ENCODE peak calls at places on chromosomes 11 and 22, in seven cellular contexts. One of them, this sample, is unnamed.

GRCh38 chr11:127737499-127737898 is 736.9 kb upstream of the KIRREL3 start:
- DNase-seq in colonic mucosa: no peak
- DNase-seq in GM06990: no peak
- DNase-seq in heart right ventricle: no peak
- DNase-seq in activated CD8-positive, alpha-beta T cell treated with anti-CD3 and anti-CD28 coated beads for 36 hours: no peak
- DNase-seq in psoas muscle: no peak
- DNase-seq in uterus: no peak
- DNase-seq in this sample: no peak

GRCh38 chr22:31748490-31748889 is 1.4 kb downstream of the PRR14L start:
- DNase-seq in colonic mucosa: no peak
- DNase-seq in uterus: no peak
- DNase-seq in psoas muscle: no peak
- DNase-seq in GM06990: peak
- DNase-seq in heart right ventricle: no peak
- DNase-seq in activated CD8-positive, alpha-beta T cell treated with anti-CD3 and anti-CD28 coated beads for 36 hours: no peak
- DNase-seq in this sample: no peak

GRCh38 chr11:113014731-113015455 is 53.7 kb downstream of the NCAM1 start:
- DNase-seq in psoas muscle: peak
- DNase-seq in activated CD8-positive, alpha-beta T cell treated with anti-CD3 and anti-CD28 coated beads for 36 hours: no peak
- DNase-seq in colonic mucosa: no peak
- DNase-seq in GM06990: no peak
- DNase-seq in uterus: peak
- DNase-seq in heart right ventricle: peak
- DNase-seq in this sample: no peak

GRCh38 chr11:8930456-8931175 is 2.1 kb downstream of the C11orf16 start:
- DNase-seq in psoas muscle: no peak
- DNase-seq in activated CD8-positive, alpha-beta T cell treated with anti-CD3 and anti-CD28 coated beads for 36 hours: no peak
- DNase-seq in uterus: no peak
- DNase-seq in heart right ventricle: no peak
- DNase-seq in GM06990: no peak
- DNase-seq in colonic mucosa: no peak
- DNase-seq in this sample: no peak

GRCh38 chr11:13249992-13250391 is 27.6 kb upstream of the BMAL1 start:
- DNase-seq in activated CD8-positive, alpha-beta T cell treated with anti-CD3 and anti-CD28 coated beads for 36 hours: peak
- DNase-seq in colonic mucosa: no peak
- DNase-seq in GM06990: no peak
- DNase-seq in psoas muscle: no peak
- DNase-seq in heart right ventricle: no peak
- DNase-seq in uterus: no peak
- DNase-seq in this sample: no peak

GRCh38 chr11:44989831-44990566 is 39.3 kb upstream of the TP53I11 start:
- DNase-seq in colonic mucosa: no peak
- DNase-seq in heart right ventricle: peak
- DNase-seq in GM06990: no peak
- DNase-seq in activated CD8-positive, alpha-beta T cell treated with anti-CD3 and anti-CD28 coated beads for 36 hours: no peak
- DNase-seq in psoas muscle: peak
- DNase-seq in uterus: peak
- DNase-seq in this sample: peak

GRCh38 chr11:9263840-9264380 is 1.2 kb downstream of the DENND5A start:
- DNase-seq in GM06990: peak
- DNase-seq in colonic mucosa: no peak
- DNase-seq in activated CD8-positive, alpha-beta T cell treated with anti-CD3 and anti-CD28 coated beads for 36 hours: peak
- DNase-seq in heart right ventricle: no peak
- DNase-seq in psoas muscle: no peak
- DNase-seq in uterus: no peak
- DNase-seq in this sample: peak

GRCh38 chr11:2440646-2441045 is 3.7 kb downstream of the TRPM5 start:
- DNase-seq in colonic mucosa: peak
- DNase-seq in GM06990: no peak
- DNase-seq in psoas muscle: peak
- DNase-seq in heart right ventricle: no peak
- DNase-seq in uterus: no peak
- DNase-seq in activated CD8-positive, alpha-beta T cell treated with anti-CD3 and anti-CD28 coated beads for 36 hours: no peak
- DNase-seq in this sample: no peak

GRCh38 chr11:79274636-79275315 is 166.1 kb downstream of the TENM4 start:
- DNase-seq in GM06990: no peak
- DNase-seq in heart right ventricle: no peak
- DNase-seq in psoas muscle: no peak
- DNase-seq in uterus: no peak
- DNase-seq in activated CD8-positive, alpha-beta T cell treated with anti-CD3 and anti-CD28 coated beads for 36 hours: no peak
- DNase-seq in colonic mucosa: no peak
- DNase-seq in this sample: no peak

GRCh38 chr11:131894615-131895544 is 524.5 kb downstream of the NTM start:
- DNase-seq in GM06990: no peak
- DNase-seq in psoas muscle: no peak
- DNase-seq in uterus: no peak
- DNase-seq in heart right ventricle: no peak
- DNase-seq in colonic mucosa: no peak
- DNase-seq in activated CD8-positive, alpha-beta T cell treated with anti-CD3 and anti-CD28 coated beads for 36 hours: no peak
- DNase-seq in this sample: no peak

GRCh38 chr11:128970598-128971190 is 28.0 kb upstream of the TP53AIP1 start:
- DNase-seq in colonic mucosa: no peak
- DNase-seq in activated CD8-positive, alpha-beta T cell treated with anti-CD3 and anti-CD28 coated beads for 36 hours: no peak
- DNase-seq in uterus: no peak
- DNase-seq in psoas muscle: no peak
- DNase-seq in heart right ventricle: no peak
- DNase-seq in GM06990: no peak
- DNase-seq in this sample: no peak

GRCh38 chr11:113147249-113147648 is 167.1 kb upstream of the TTC12 start:
- DNase-seq in psoas muscle: no peak
- DNase-seq in GM06990: no peak
- DNase-seq in heart right ventricle: no peak
- DNase-seq in uterus: no peak
- DNase-seq in activated CD8-positive, alpha-beta T cell treated with anti-CD3 and anti-CD28 coated beads for 36 hours: no peak
- DNase-seq in colonic mucosa: no peak
- DNase-seq in this sample: no peak

GRCh38 chr11:32331098-32331497 is 104.2 kb downstream of the WT1 start:
- DNase-seq in GM06990: no peak
- DNase-seq in heart right ventricle: no peak
- DNase-seq in activated CD8-positive, alpha-beta T cell treated with anti-CD3 and anti-CD28 coated beads for 36 hours: no peak
- DNase-seq in psoas muscle: no peak
- DNase-seq in colonic mucosa: no peak
- DNase-seq in uterus: no peak
- DNase-seq in this sample: no peak

GRCh38 chr11:32331792-32332191 is 103.5 kb downstream of the WT1 start:
- DNase-seq in activated CD8-positive, alpha-beta T cell treated with anti-CD3 and anti-CD28 coated beads for 36 hours: no peak
- DNase-seq in GM06990: no peak
- DNase-seq in psoas muscle: no peak
- DNase-seq in heart right ventricle: no peak
- DNase-seq in uterus: no peak
- DNase-seq in colonic mucosa: no peak
- DNase-seq in this sample: peak

GRCh38 chr11:32332990-32333334 is 102.4 kb downstream of the WT1 start:
- DNase-seq in psoas muscle: no peak
- DNase-seq in GM06990: no peak
- DNase-seq in uterus: no peak
- DNase-seq in activated CD8-positive, alpha-beta T cell treated with anti-CD3 and anti-CD28 coated beads for 36 hours: no peak
- DNase-seq in heart right ventricle: no peak
- DNase-seq in colonic mucosa: no peak
- DNase-seq in this sample: no peak

GRCh38 chr11:32333335-32333991 is 101.9 kb downstream of the WT1 start:
- DNase-seq in GM06990: no peak
- DNase-seq in psoas muscle: peak
- DNase-seq in uterus: peak
- DNase-seq in colonic mucosa: peak
- DNase-seq in heart right ventricle: peak
- DNase-seq in activated CD8-positive, alpha-beta T cell treated with anti-CD3 and anti-CD28 coated beads for 36 hours: peak
- DNase-seq in this sample: peak

DNA sequence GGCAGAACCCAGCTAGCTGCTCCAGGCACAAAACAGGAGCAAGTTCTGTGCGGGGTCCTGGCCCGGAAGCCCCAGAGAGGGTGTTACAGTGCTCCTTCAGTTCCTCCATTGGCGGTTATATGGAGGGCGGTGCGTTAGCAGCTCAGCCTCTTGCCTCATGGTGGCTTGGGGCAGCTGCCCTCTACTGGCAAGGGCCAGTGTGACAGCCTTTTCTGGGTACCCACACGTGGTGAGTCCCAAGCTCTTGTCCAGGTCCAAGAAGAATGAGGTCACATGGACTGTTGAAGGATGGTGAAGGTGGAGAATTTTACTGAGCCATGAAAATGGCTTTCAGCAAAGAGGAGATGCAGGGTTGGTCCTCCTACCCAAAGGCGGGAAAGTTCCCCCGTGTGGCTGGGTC is 100.5 kb downstream of the WT1 start:
- DNase-seq in psoas muscle: no peak
- DNase-seq in activated CD8-positive, alpha-beta T cell treated with anti-CD3 and anti-CD28 coated beads for 36 hours: peak
- DNase-seq in uterus: no peak
- DNase-seq in heart right ventricle: no peak
- DNase-seq in colonic mucosa: peak
- DNase-seq in GM06990: no peak
- DNase-seq in this sample: peak
- TF ChIP-seq CTCF in psoas muscle: no peak
- TF ChIP-seq CTCF in activated CD8-positive, alpha-beta T cell treated with anti-CD3 and anti-CD28 coated beads for 36 hours: no peak
- TF ChIP-seq CTCF in uterus: peak
- TF ChIP-seq CTCF in heart right ventricle: peak
- TF ChIP-seq CTCF in colonic mucosa: peak
- TF ChIP-seq CTCF in GM06990: peak
- TF ChIP-seq CTCF in this sample: no peak

GRCh38 chr22:29194269-29194668 is 11.4 kb upstream of the EMID1 start:
- DNase-seq in colonic mucosa: no peak
- DNase-seq in activated CD8-positive, alpha-beta T cell treated with anti-CD3 and anti-CD28 coated beads for 36 hours: no peak
- DNase-seq in heart right ventricle: no peak
- DNase-seq in uterus: no peak
- DNase-seq in GM06990: no peak
- DNase-seq in psoas muscle: no peak
- DNase-seq in this sample: no peak
- TF ChIP-seq CTCF in colonic mucosa: no peak
- TF ChIP-seq CTCF in activated CD8-positive, alpha-beta T cell treated with anti-CD3 and anti-CD28 coated beads for 36 hours: peak
- TF ChIP-seq CTCF in heart right ventricle: no peak
- TF ChIP-seq CTCF in uterus: no peak
- TF ChIP-seq CTCF in GM06990: peak
- TF ChIP-seq CTCF in psoas muscle: no peak
- TF ChIP-seq CTCF in this sample: no peak

GRCh38 chr11:64019106-64020031 is 16.4 kb upstream of the FLRT1 start:
- DNase-seq in colonic mucosa: no peak
- DNase-seq in activated CD8-positive, alpha-beta T cell treated with anti-CD3 and anti-CD28 coated beads for 36 hours: no peak
- DNase-seq in uterus: no peak
- DNase-seq in psoas muscle: no peak
- DNase-seq in GM06990: no peak
- DNase-seq in heart right ventricle: peak
- DNase-seq in this sample: no peak
- TF ChIP-seq CTCF in colonic mucosa: no peak
- TF ChIP-seq CTCF in activated CD8-positive, alpha-beta T cell treated with anti-CD3 and anti-CD28 coated beads for 36 hours: no peak
- TF ChIP-seq CTCF in uterus: no peak
- TF ChIP-seq CTCF in psoas muscle: no peak
- TF ChIP-seq CTCF in GM06990: no peak
- TF ChIP-seq CTCF in heart right ventricle: no peak
- TF ChIP-seq CTCF in this sample: no peak

GRCh38 chr22:47158457-47158856 is 396.0 kb downstream of the TBC1D22A start:
- DNase-seq in uterus: no peak
- DNase-seq in colonic mucosa: no peak
- DNase-seq in heart right ventricle: no peak
- DNase-seq in psoas muscle: peak
- DNase-seq in activated CD8-positive, alpha-beta T cell treated with anti-CD3 and anti-CD28 coated beads for 36 hours: no peak
- DNase-seq in GM06990: no peak
- DNase-seq in this sample: no peak
- TF ChIP-seq CTCF in uterus: no peak
- TF ChIP-seq CTCF in colonic mucosa: no peak
- TF ChIP-seq CTCF in heart right ventricle: no peak
- TF ChIP-seq CTCF in psoas muscle: no peak
- TF ChIP-seq CTCF in activated CD8-positive, alpha-beta T cell treated with anti-CD3 and anti-CD28 coated beads for 36 hours: no peak
- TF ChIP-seq CTCF in GM06990: no peak
- TF ChIP-seq CTCF in this sample: no peak

GRCh38 chr22:37472418-37473006 is 13.7 kb downstream of the MFNG start:
- DNase-seq in uterus: no peak
- DNase-seq in heart right ventricle: no peak
- DNase-seq in activated CD8-positive, alpha-beta T cell treated with anti-CD3 and anti-CD28 coated beads for 36 hours: peak
- DNase-seq in colonic mucosa: peak
- DNase-seq in GM06990: no peak
- DNase-seq in psoas muscle: no peak
- DNase-seq in this sample: peak
- TF ChIP-seq CTCF in uterus: no peak
- TF ChIP-seq CTCF in heart right ventricle: peak
- TF ChIP-seq CTCF in activated CD8-positive, alpha-beta T cell treated with anti-CD3 and anti-CD28 coated beads for 36 hours: peak
- TF ChIP-seq CTCF in colonic mucosa: peak
- TF ChIP-seq CTCF in GM06990: peak
- TF ChIP-seq CTCF in psoas muscle: no peak
- TF ChIP-seq CTCF in this sample: peak

GRCh38 chr22:46297151-46297819 is 615 bp downstream of the GTSE1 start:
- DNase-seq in activated CD8-positive, alpha-beta T cell treated with anti-CD3 and anti-CD28 coated beads for 36 hours: peak
- DNase-seq in heart right ventricle: no peak
- DNase-seq in psoas muscle: no peak
- DNase-seq in uterus: no peak
- DNase-seq in colonic mucosa: peak
- DNase-seq in GM06990: peak
- DNase-seq in this sample: no peak

GRCh38 chr22:46299101-46299500 is 2.4 kb downstream of the GTSE1 start:
- DNase-seq in uterus: no peak
- DNase-seq in colonic mucosa: no peak
- DNase-seq in heart right ventricle: no peak
- DNase-seq in GM06990: no peak
- DNase-seq in activated CD8-positive, alpha-beta T cell treated with anti-CD3 and anti-CD28 coated beads for 36 hours: no peak
- DNase-seq in psoas muscle: no peak
- DNase-seq in this sample: no peak

GRCh38 chr22:46295277-46295971 is 1.2 kb upstream of the GTSE1 start:
- DNase-seq in uterus: no peak
- DNase-seq in GM06990: no peak
- DNase-seq in colonic mucosa: no peak
- DNase-seq in heart right ventricle: no peak
- DNase-seq in psoas muscle: no peak
- DNase-seq in activated CD8-positive, alpha-beta T cell treated with anti-CD3 and anti-CD28 coated beads for 36 hours: no peak
- DNase-seq in this sample: no peak

GRCh38 chr22:46294784-46295183 is 1.9 kb upstream of the GTSE1 start:
- DNase-seq in heart right ventricle: no peak
- DNase-seq in activated CD8-positive, alpha-beta T cell treated with anti-CD3 and anti-CD28 coated beads for 36 hours: no peak
- DNase-seq in uterus: no peak
- DNase-seq in colonic mucosa: no peak
- DNase-seq in psoas muscle: no peak
- DNase-seq in GM06990: no peak
- DNase-seq in this sample: no peak

GRCh38 chr22:46296257-46297150 is at the start of gene GTSE1:
- DNase-seq in psoas muscle: peak
- DNase-seq in colonic mucosa: peak
- DNase-seq in heart right ventricle: peak
- DNase-seq in GM06990: peak
- DNase-seq in activated CD8-positive, alpha-beta T cell treated with anti-CD3 and anti-CD28 coated beads for 36 hours: peak
- DNase-seq in uterus: peak
- DNase-seq in this sample: peak
- TF ChIP-seq CTCF in psoas muscle: peak
- TF ChIP-seq CTCF in colonic mucosa: no peak
- TF ChIP-seq CTCF in heart right ventricle: peak
- TF ChIP-seq CTCF in GM06990: peak
- TF ChIP-seq CTCF in activated CD8-positive, alpha-beta T cell treated with anti-CD3 and anti-CD28 coated beads for 36 hours: peak
- TF ChIP-seq CTCF in uterus: peak
- TF ChIP-seq CTCF in this sample: peak